ENCODE peak calls at places on chromosomes 2 and 18, in eight cellular contexts. G is GM12892, Z is transverse colon, E is suprapubic skin, T is spleen, F is SK-N-MC, D is GM12891, L is breast epithelium. M is an unnamed sample.

GRCh38 chr2:113240915-113241911 is 37.5 kb downstream of the PAX8 start:
- DNase-seq in G (no peak), Z (peak), E (peak), T (no peak), F (no peak), D (no peak), L (no peak), M (peak)

GRCh38 chr2:190084704-190085103 is 22.2 kb upstream of the MSTN start:
- DNase-seq in G (no peak), Z (no peak), E (no peak), T (no peak), F (no peak), D (no peak), L (no peak), M (no peak)

GRCh38 chr18:48167901-48168300 is 237.4 kb upstream of the SMAD2 start:
- DNase-seq in G (no peak), Z (peak), E (no peak), T (no peak), F (no peak), D (no peak), L (no peak), M (no peak)

GRCh38 chr2:45045706-45046105 is 36.5 kb upstream of the SIX2 start:
- DNase-seq in G (no peak), Z (no peak), E (no peak), T (no peak), F (no peak), D (no peak), L (no peak), M (no peak)

GRCh38 chr2:55282110-55282917 is 13.3 kb upstream of the MTIF2 start:
- DNase-seq in G (peak), Z (peak), E (peak), T (peak), F (no peak), D (peak), L (peak), M (peak)

GRCh38 chr2:189608799-189609422 is 28.3 kb upstream of the SLC40A1 start:
- DNase-seq in G (no peak), Z (no peak), E (no peak), T (no peak), F (no peak), D (no peak), L (no peak), M (no peak)

GRCh38 chr18:8623549-8624106 is 14.4 kb downstream of the RAB12 start:
- DNase-seq in G (no peak), Z (peak), E (no peak), T (peak), F (no peak), D (no peak), L (no peak), M (peak)

GRCh38 chr2:161138429-161138828 is 21.8 kb upstream of the TANK start:
- DNase-seq in G (no peak), Z (no peak), E (no peak), T (no peak), F (no peak), D (no peak), L (no peak), M (no peak)

GRCh38 chr2:200812122-200813022 is 662 bp downstream of the BZW1 start:
- DNase-seq in G (peak), Z (peak), E (peak), T (peak), F (no peak), D (peak), L (peak), M (peak)

GRCh38 chr2:3482363-3482821 is 36.9 kb downstream of the ADI1 start:
- DNase-seq in G (no peak), Z (no peak), E (no peak), T (peak), F (no peak), D (no peak), L (no peak), M (no peak)

GRCh38 chr2:234703258-234703657 is 206.4 kb upstream of the ARL4C start:
- DNase-seq in G (no peak), Z (no peak), E (no peak), T (no peak), F (no peak), D (no peak), L (no peak), M (no peak)

GRCh38 chr2:54741250-54741649 is 17.8 kb downstream of the EML6 start:
- DNase-seq in G (no peak), Z (no peak), E (no peak), T (no peak), F (no peak), D (no peak), L (no peak), M (no peak)

GRCh38 chr2:120783371-120783791 is 47.7 kb downstream of the GLI2 start:
- DNase-seq in G (no peak), Z (no peak), E (no peak), T (no peak), F (peak), D (no peak), L (no peak), M (no peak)

GRCh38 chr2:177397501-177398289 is 5.1 kb downstream of the AGPS start:
- DNase-seq in G (no peak), Z (peak), E (no peak), T (no peak), F (no peak), D (no peak), L (no peak), M (no peak)

GRCh38 chr2:53233759-53234547 is 533.7 kb upstream of the CHAC2 start:
- DNase-seq in G (no peak), Z (no peak), E (no peak), T (no peak), F (no peak), D (no peak), L (no peak), M (no peak)

GRCh38 chr2:110106642-110107041 is 9.0 kb downstream of the MALL start:
- DNase-seq in G (no peak), Z (no peak), E (no peak), T (no peak), F (no peak), D (no peak), L (no peak), M (no peak)

GRCh38 chr2:119592436-119592835 is 48.2 kb downstream of the CFAP221 start:
- DNase-seq in G (no peak), Z (no peak), E (no peak), T (no peak), F (no peak), D (no peak), L (no peak), M (no peak)

GRCh38 chr18:79818036-79818435 is 20.3 kb downstream of the KCNG2 start:
- DNase-seq in G (no peak), Z (no peak), E (no peak), T (no peak), F (no peak), D (no peak), L (no peak), M (no peak)

GRCh38 chr2:168490015-168490874 is 34.2 kb downstream of the CERS6 start:
- DNase-seq in G (no peak), Z (no peak), E (no peak), T (no peak), F (no peak), D (peak), L (no peak), M (peak)

GRCh38 chr2:222239091-222239490 is 59.7 kb downstream of the PAX3 start:
- DNase-seq in G (no peak), Z (no peak), E (no peak), T (no peak), F (no peak), D (no peak), L (no peak), M (no peak)

GRCh38 chr2:237816531-237816930 is 18.0 kb downstream of the RBM44 start:
- DNase-seq in G (no peak), Z (no peak), E (no peak), T (no peak), F (no peak), D (no peak), L (no peak), M (no peak)

GRCh38 chr2:22329097-22329716 is 1055.8 kb upstream of the KLHL29 start:
- DNase-seq in G (no peak), Z (no peak), E (no peak), T (no peak), F (no peak), D (no peak), L (no peak), M (no peak)

GRCh38 chr2:118763797-118764196 is 83.7 kb downstream of the EN1 start:
- DNase-seq in G (no peak), Z (no peak), E (peak), T (no peak), F (no peak), D (no peak), L (no peak), M (no peak)

DNA sequence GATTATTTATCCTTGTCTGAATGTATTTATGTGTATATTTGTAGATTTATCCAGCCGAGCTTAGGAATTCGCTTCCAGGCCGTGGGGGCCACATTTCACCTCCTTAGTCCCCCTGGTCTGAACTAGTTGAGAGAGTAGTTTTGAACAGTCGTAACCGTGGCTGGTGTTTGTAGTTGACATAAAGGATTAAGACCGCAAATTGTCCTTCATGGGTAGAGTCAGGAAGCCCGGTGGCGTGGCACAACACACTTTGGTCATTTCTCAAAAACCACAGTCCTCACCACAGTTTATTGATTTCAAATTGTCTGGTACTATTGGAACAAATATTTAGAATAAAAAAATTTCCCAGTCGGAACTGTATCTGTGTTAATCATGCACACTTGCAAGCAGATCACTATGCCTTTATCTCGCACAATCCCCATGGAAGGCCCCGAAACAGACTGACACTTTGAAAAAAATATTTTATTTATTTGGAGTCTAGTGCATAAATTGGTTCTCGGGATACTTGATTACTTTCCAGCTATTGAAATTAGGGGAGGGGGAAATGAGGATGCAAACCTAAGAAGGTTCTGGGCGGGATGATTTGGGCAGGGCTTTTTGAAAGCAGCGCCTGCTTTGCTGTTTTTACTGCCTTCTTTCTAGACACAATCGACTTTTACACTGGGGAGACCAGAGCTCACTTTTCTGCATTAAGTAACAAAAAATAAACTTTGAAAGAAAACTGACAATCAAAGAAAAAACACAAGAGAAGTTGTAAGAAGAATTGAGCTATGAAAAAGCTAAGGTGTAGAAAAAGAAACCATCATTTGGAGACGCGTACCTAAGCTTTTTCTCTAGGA is 15.5 kb upstream of the HOXD1 start:
- DNase-seq in G (no peak), Z (no peak), E (no peak), T (no peak), F (no peak), D (no peak), L (no peak), M (no peak)
- TF ChIP-seq POLR2AphosphoS5 in G (no peak), Z (no peak), E (no peak), T (no peak), F (no peak), D (no peak), L (no peak), M (no peak)

GRCh38 chr2:182854405-182855105 is 11.9 kb downstream of the FRZB start:
- DNase-seq in G (no peak), Z (no peak), E (no peak), T (no peak), F (no peak), D (no peak), L (no peak), M (no peak)

GRCh38 chr2:182852787-182853186 is 13.7 kb downstream of the FRZB start:
- DNase-seq in G (no peak), Z (no peak), E (no peak), T (no peak), F (no peak), D (no peak), L (no peak), M (no peak)

GRCh38 chr2:182858671-182859070 is 7.8 kb downstream of the FRZB start:
- DNase-seq in G (no peak), Z (no peak), E (no peak), T (no peak), F (no peak), D (no peak), L (no peak), M (no peak)

GRCh38 chr2:182852090-182852489 is 14.3 kb downstream of the FRZB start:
- DNase-seq in G (no peak), Z (no peak), E (no peak), T (no peak), F (no peak), D (no peak), L (no peak), M (no peak)

GRCh38 chr2:182855376-182855775 is 11.1 kb downstream of the FRZB start:
- DNase-seq in G (no peak), Z (no peak), E (no peak), T (no peak), F (no peak), D (no peak), L (no peak), M (no peak)
- TF ChIP-seq POLR2AphosphoS5 in G (no peak), Z (no peak), E (no peak), T (no peak), F (no peak), D (no peak), L (no peak), M (no peak)

DNA sequence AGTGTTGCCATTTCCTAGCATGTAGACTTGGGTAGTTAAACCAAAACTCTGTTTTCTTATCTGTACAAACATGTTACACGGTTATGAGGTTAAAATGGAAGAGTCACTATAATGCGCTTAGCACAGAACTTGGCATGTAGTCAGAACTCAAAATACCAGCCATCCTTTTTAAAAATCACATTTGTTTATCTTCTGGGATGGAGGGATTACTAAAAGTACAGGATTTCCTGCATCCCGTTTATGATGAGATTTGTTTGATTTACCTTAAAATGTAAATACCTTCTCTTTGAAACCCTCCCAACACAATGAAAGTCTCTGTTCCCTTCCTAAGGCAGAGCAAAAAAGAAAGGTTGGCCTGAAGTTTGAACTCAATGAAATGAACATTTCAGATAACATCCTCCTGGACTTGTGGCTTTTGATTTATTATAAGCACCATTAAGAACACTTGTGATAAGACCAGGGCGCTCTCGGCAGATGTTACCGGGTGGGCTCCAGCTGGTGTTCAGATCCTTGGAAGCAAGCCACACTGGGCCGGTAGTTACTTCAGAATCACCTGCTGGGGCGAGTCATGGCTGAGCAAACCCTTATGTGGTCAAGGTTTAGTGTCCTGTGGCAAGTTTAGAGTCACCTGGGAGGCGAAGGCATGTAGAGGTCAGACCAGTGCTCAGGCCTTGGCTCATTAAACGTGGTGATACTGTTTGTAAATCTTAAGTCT is 105.7 kb downstream of the MGAT5 start:
- DNase-seq in G (no peak), Z (peak), E (no peak), T (no peak), F (no peak), D (no peak), L (no peak), M (no peak)
- TF ChIP-seq POLR2AphosphoS5 in G (no peak), Z (peak), E (no peak), T (no peak), F (no peak), D (no peak), L (no peak), M (no peak)

GRCh38 chr18:23268641-23269040 is 133.4 kb downstream of the CABLES1 start:
- DNase-seq in G (no peak), Z (no peak), E (no peak), T (no peak), F (no peak), D (no peak), L (no peak), M (no peak)
- TF ChIP-seq POLR2AphosphoS5 in G (no peak), Z (no peak), E (no peak), T (no peak), F (no peak), D (no peak), L (no peak), M (no peak)

DNA sequence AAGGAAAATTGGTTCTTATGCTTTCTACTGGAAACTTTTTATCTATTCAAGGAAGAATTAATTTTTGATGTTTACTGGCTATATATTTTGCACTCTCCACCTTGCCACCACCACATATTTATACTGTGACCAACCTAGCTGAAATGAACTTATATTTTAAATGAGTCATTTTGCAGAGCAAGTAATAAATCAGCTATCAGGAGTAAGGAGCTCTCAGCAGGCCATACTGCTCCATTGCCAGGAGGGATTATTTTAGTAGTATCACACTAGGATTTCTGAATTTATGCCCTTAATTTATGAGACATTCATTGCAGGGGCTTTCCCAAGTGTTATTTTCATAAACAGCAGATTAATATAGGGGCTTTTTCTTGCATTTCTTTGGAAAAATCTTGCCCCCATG is 125.8 kb upstream of the CYP1B1 start:
- DNase-seq in G (no peak), Z (no peak), E (no peak), T (no peak), F (no peak), D (no peak), L (no peak), M (no peak)
- TF ChIP-seq POLR2AphosphoS5 in G (no peak), Z (no peak), E (no peak), T (no peak), F (no peak), D (no peak), L (no peak), M (no peak)

DNA sequence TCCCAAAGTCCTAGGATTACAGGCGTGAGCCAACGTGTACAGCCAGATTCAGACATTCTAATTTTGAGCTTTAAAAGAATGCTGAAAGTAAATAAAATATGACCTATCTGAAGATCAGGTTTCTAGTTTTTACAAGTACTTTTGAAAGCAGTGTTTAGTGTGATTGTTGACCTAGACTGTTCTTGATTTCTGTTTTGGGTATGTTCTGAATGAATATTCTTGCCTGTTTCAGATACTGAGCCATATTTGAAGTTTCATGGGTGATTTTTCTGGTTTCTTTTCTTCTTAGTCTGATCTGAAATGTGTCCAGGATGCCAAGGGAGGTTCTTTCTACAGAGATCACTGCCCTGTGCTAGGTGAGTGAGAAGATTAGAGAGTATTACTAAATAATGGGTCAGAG is 37.2 kb downstream of the MIB1 start:
- DNase-seq in G (no peak), Z (no peak), E (no peak), T (no peak), F (no peak), D (no peak), L (no peak), M (no peak)
- TF ChIP-seq POLR2AphosphoS5 in G (no peak), Z (no peak), E (no peak), T (no peak), F (no peak), D (no peak), L (no peak), M (no peak)

GRCh38 chr2:205792908-205793307 is 110.6 kb downstream of the NRP2 start:
- DNase-seq in G (no peak), Z (no peak), E (no peak), T (no peak), F (no peak), D (no peak), L (no peak), M (no peak)
- TF ChIP-seq POLR2AphosphoS5 in G (no peak), Z (peak), E (no peak), T (no peak), F (no peak), D (no peak), L (no peak), M (no peak)

GRCh38 chr2:209578394-209579006 is 154.7 kb downstream of the MAP2 start:
- DNase-seq in G (no peak), Z (no peak), E (no peak), T (no peak), F (no peak), D (no peak), L (no peak), M (no peak)
- TF ChIP-seq POLR2AphosphoS5 in G (no peak), Z (no peak), E (no peak), T (no peak), F (no peak), D (no peak), L (no peak), M (no peak)

GRCh38 chr2:85727798-85728197 is 26.0 kb upstream of the ATOH8 start:
- DNase-seq in G (no peak), Z (no peak), E (peak), T (no peak), F (no peak), D (no peak), L (no peak), M (no peak)
- TF ChIP-seq POLR2AphosphoS5 in G (no peak), Z (no peak), E (no peak), T (no peak), F (no peak), D (no peak), L (peak), M (no peak)

M was measured in HL-60.